ENCODE peak calls at places on chromosomes 12 and 14, in five cellular contexts. One of them, this sample, is unnamed.

GRCh38 chr14:90496379-90496778 is 99.5 kb downstream of the CALM1 start:
- DNase-seq in GM23338: no peak
- DNase-seq in MG63: no peak
- DNase-seq in A549: no peak
- DNase-seq in IMR-90: no peak
- DNase-seq in this sample: no peak

GRCh38 chr14:49999216-49999761 is 106.4 kb downstream of the ARF6 start:
- DNase-seq in GM23338: no peak
- DNase-seq in IMR-90: peak; percentile 88
- DNase-seq in MG63: peak; percentile 81
- DNase-seq in A549: peak; percentile 87
- DNase-seq in this sample: no peak

GRCh38 chr14:68952544-68953535 is 26.3 kb downstream of the ACTN1 start:
- DNase-seq in GM23338: no peak
- DNase-seq in IMR-90: peak; percentile 94
- DNase-seq in MG63: peak; percentile 49
- DNase-seq in A549: no peak
- DNase-seq in this sample: no peak

GRCh38 chr14:98181768-98182167 is 1090.2 kb downstream of the BCL11B start:
- DNase-seq in A549: no peak
- DNase-seq in MG63: no peak
- DNase-seq in IMR-90: no peak
- DNase-seq in GM23338: no peak
- DNase-seq in this sample: no peak

GRCh38 chr14:31435276-31435675 is 14.9 kb upstream of the HEATR5A start:
- DNase-seq in A549: no peak
- DNase-seq in MG63: no peak
- DNase-seq in GM23338: no peak
- DNase-seq in IMR-90: peak; percentile 54
- DNase-seq in this sample: no peak

GRCh38 chr12:78392918-78393317 is 471.7 kb upstream of the SYT1 start:
- DNase-seq in A549: no peak
- DNase-seq in MG63: no peak
- DNase-seq in IMR-90: peak; percentile 30
- DNase-seq in GM23338: no peak
- DNase-seq in this sample: peak; percentile 25

GRCh38 chr12:95182868-95183415 is 34.3 kb downstream of the FGD6 start:
- DNase-seq in GM23338: no peak
- DNase-seq in IMR-90: peak; percentile 73
- DNase-seq in MG63: peak; percentile 27
- DNase-seq in A549: no peak
- DNase-seq in this sample: no peak

GRCh38 chr12:52740591-52740990 is 36.6 kb downstream of the KRT76 start:
- DNase-seq in A549: no peak
- DNase-seq in GM23338: no peak
- DNase-seq in MG63: no peak
- DNase-seq in IMR-90: no peak
- DNase-seq in this sample: no peak

GRCh38 chr12:108349245-108349644 is 10.1 kb upstream of the CMKLR1 start:
- DNase-seq in GM23338: no peak
- DNase-seq in IMR-90: no peak
- DNase-seq in MG63: peak; percentile 24
- DNase-seq in A549: no peak
- DNase-seq in this sample: no peak

GRCh38 chr14:25431211-25432076 is 381.5 kb upstream of the STXBP6 start:
- DNase-seq in MG63: no peak
- DNase-seq in IMR-90: no peak
- DNase-seq in GM23338: peak; percentile 76
- DNase-seq in A549: no peak
- DNase-seq in this sample: no peak

GRCh38 chr14:60506985-60507829 is 1.7 kb upstream of the SIX6 start:
- DNase-seq in GM23338: peak; percentile 44
- DNase-seq in A549: no peak
- DNase-seq in IMR-90: no peak
- DNase-seq in MG63: no peak
- DNase-seq in this sample: no peak

GRCh38 chr12:30461011-30461670 is 234.5 kb downstream of the IPO8 start:
- DNase-seq in IMR-90: no peak
- DNase-seq in A549: no peak
- DNase-seq in MG63: no peak
- DNase-seq in GM23338: no peak
- DNase-seq in this sample: peak; percentile 15

GRCh38 chr12:80848858-80849257 is 88.9 kb downstream of the LIN7A start:
- DNase-seq in A549: no peak
- DNase-seq in GM23338: no peak
- DNase-seq in MG63: no peak
- DNase-seq in IMR-90: no peak
- DNase-seq in this sample: no peak

GRCh38 chr12:53220857-53221202 is 11.2 kb downstream of the RARG start:
- DNase-seq in GM23338: peak; percentile 95
- DNase-seq in IMR-90: peak; percentile 90
- DNase-seq in MG63: peak; percentile 97
- DNase-seq in A549: peak; percentile 98
- DNase-seq in this sample: peak; percentile 96

GRCh38 chr12:18250313-18250916 is 10.9 kb upstream of the PIK3C2G start:
- DNase-seq in GM23338: peak; percentile 93
- DNase-seq in IMR-90: peak; percentile 76
- DNase-seq in MG63: no peak
- DNase-seq in A549: peak; percentile 18
- DNase-seq in this sample: peak; percentile 63

GRCh38 chr14:101599234-101599885 is 38.1 kb downstream of the DIO3 start:
- DNase-seq in GM23338: no peak
- DNase-seq in IMR-90: no peak
- DNase-seq in A549: no peak
- DNase-seq in MG63: no peak
- DNase-seq in this sample: no peak

GRCh38 chr14:104030958-104031357 is 54.5 kb upstream of the ASPG start:
- DNase-seq in A549: no peak
- DNase-seq in GM23338: no peak
- DNase-seq in IMR-90: no peak
- DNase-seq in MG63: no peak
- DNase-seq in this sample: no peak

GRCh38 chr14:104865631-104866441 is 768 bp downstream of the CEP170B start:
- DNase-seq in A549: peak; percentile 41
- DNase-seq in IMR-90: peak; percentile 67
- DNase-seq in MG63: peak; percentile 80
- DNase-seq in GM23338: peak; percentile 86
- DNase-seq in this sample: peak; percentile 78

GRCh38 chr14:19878029-19878642 is 3.2 kb downstream of the OR4K2 start:
- DNase-seq in MG63: no peak
- DNase-seq in GM23338: peak; percentile 58
- DNase-seq in IMR-90: no peak
- DNase-seq in A549: no peak
- DNase-seq in this sample: no peak

GRCh38 chr14:71348817-71349216 is 441.6 kb downstream of the PCNX1 start:
- DNase-seq in GM23338: no peak
- DNase-seq in A549: no peak
- DNase-seq in MG63: no peak
- DNase-seq in IMR-90: no peak
- DNase-seq in this sample: no peak

GRCh38 chr14:90605430-90605829 is 208.6 kb downstream of the CALM1 start:
- DNase-seq in IMR-90: no peak
- DNase-seq in GM23338: peak; percentile 65
- DNase-seq in A549: no peak
- DNase-seq in MG63: no peak
- DNase-seq in this sample: no peak

GRCh38 chr12:77402726-77403125 is 337.4 kb upstream of the E2F7 start:
- DNase-seq in IMR-90: peak; percentile 3
- DNase-seq in GM23338: no peak
- DNase-seq in A549: no peak
- DNase-seq in MG63: no peak
- DNase-seq in this sample: no peak

GRCh38 chr12:92444763-92445162 is 258.0 kb upstream of the PLEKHG7 start:
- DNase-seq in A549: no peak
- DNase-seq in IMR-90: no peak
- DNase-seq in MG63: no peak
- DNase-seq in GM23338: no peak
- DNase-seq in this sample: no peak

GRCh38 chr12:92440072-92440471 is 262.7 kb upstream of the PLEKHG7 start:
- DNase-seq in MG63: no peak
- DNase-seq in A549: no peak
- DNase-seq in IMR-90: no peak
- DNase-seq in GM23338: no peak
- DNase-seq in this sample: no peak

GRCh38 chr12:92442782-92443181 is 260.0 kb upstream of the PLEKHG7 start:
- DNase-seq in GM23338: no peak
- DNase-seq in MG63: no peak
- DNase-seq in A549: no peak
- DNase-seq in IMR-90: no peak
- DNase-seq in this sample: no peak

GRCh38 chr12:92446082-92446460 is 256.7 kb upstream of the PLEKHG7 start:
- DNase-seq in GM23338: no peak
- DNase-seq in MG63: no peak
- DNase-seq in A549: no peak
- DNase-seq in IMR-90: no peak
- DNase-seq in this sample: no peak

GRCh38 chr12:92445253-92446081 is 257.3 kb upstream of the PLEKHG7 start:
- DNase-seq in A549: no peak
- DNase-seq in GM23338: no peak
- DNase-seq in MG63: no peak
- DNase-seq in IMR-90: no peak
- DNase-seq in this sample: no peak
- H3K4me3 ChIP-seq in A549: no peak overlapping the region
- H3K4me3 ChIP-seq in GM23338: no peak overlapping the region
- H3K4me3 ChIP-seq in MG63: no peak overlapping the region
- H3K4me3 ChIP-seq in IMR-90: no peak overlapping the region
- H3K4me3 ChIP-seq in this sample: no peak overlapping the region

DNA sequence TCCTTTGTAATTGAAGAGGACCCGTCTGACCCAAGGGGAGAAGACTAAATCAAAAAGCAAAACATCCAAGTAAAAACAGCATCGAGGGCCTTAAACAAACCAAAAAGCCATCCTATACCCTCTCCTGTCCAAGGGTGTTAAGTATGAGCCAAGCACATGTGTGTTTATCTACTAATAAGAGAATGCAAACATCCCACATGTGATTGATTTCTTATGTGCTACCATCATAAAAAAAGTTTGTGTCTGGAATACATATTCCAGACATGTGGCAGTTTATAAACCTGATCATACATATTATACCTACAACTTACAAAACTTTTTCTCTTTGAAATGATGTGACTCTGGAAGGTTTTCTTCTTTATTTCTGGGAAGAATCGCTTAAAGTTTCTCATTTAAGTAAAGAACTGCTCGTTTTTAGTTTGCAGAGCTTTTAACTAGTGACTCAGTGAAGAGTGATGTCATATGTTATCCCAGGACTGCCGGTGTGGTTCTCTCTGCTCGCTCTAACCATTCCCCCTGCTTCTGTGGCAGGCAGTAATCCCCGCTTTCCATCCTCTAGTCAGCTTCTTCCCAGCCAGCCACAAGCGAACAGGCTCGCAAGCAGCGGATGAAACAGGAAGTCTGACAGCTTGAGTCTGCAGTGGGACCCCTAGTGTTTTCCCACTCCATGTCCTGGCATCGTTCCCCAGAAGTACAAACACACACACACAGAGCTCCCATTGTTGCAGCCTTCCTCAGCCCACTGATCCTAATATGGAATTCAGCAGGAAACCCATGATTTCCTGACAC is 431 bp upstream of the RHOJ start:
- DNase-seq in GM23338: peak; percentile 57
- DNase-seq in A549: no peak
- DNase-seq in IMR-90: peak; percentile 99
- DNase-seq in MG63: peak; percentile 70
- DNase-seq in this sample: no peak
- H3K4me3 ChIP-seq in GM23338: peak overlapping the region; percentile 13
- H3K4me3 ChIP-seq in A549: peak overlapping the region; percentile 14
- H3K4me3 ChIP-seq in IMR-90: peak overlapping the region; percentile 52
- H3K4me3 ChIP-seq in MG63: peak overlapping the region; percentile 18
- H3K4me3 ChIP-seq in this sample: no peak overlapping the region

GRCh38 chr12:103676863-103677262 is 89.8 kb downstream of the STAB2 start:
- DNase-seq in GM23338: peak; percentile 10
- DNase-seq in A549: no peak
- DNase-seq in IMR-90: no peak
- DNase-seq in MG63: no peak
- DNase-seq in this sample: no peak

GRCh38 chr12:103677341-103677740 is 90.3 kb downstream of the STAB2 start:
- DNase-seq in A549: no peak
- DNase-seq in MG63: no peak
- DNase-seq in GM23338: peak; percentile 37
- DNase-seq in IMR-90: no peak
- DNase-seq in this sample: no peak

GRCh38 chr12:103679771-103680170 is 92.7 kb downstream of the STAB2 start:
- DNase-seq in GM23338: no peak
- DNase-seq in MG63: no peak
- DNase-seq in A549: no peak
- DNase-seq in IMR-90: no peak
- DNase-seq in this sample: no peak

GRCh38 chr12:103677905-103678304 is 90.8 kb downstream of the STAB2 start:
- DNase-seq in IMR-90: no peak
- DNase-seq in GM23338: no peak
- DNase-seq in MG63: no peak
- DNase-seq in A549: no peak
- DNase-seq in this sample: no peak

GRCh38 chr12:103680591-103681065 is 93.6 kb downstream of the STAB2 start:
- DNase-seq in A549: no peak
- DNase-seq in IMR-90: peak; percentile 4
- DNase-seq in MG63: no peak
- DNase-seq in GM23338: no peak
- DNase-seq in this sample: no peak
- H3K4me3 ChIP-seq in A549: no peak overlapping the region
- H3K4me3 ChIP-seq in IMR-90: no peak overlapping the region
- H3K4me3 ChIP-seq in MG63: no peak overlapping the region
- H3K4me3 ChIP-seq in GM23338: no peak overlapping the region
- H3K4me3 ChIP-seq in this sample: no peak overlapping the region

GRCh38 chr12:98057701-98058100 is 457.7 kb upstream of the TMPO start:
- DNase-seq in GM23338: no peak
- DNase-seq in A549: no peak
- DNase-seq in IMR-90: no peak
- DNase-seq in MG63: no peak
- DNase-seq in this sample: no peak
- H3K4me3 ChIP-seq in GM23338: no peak overlapping the region
- H3K4me3 ChIP-seq in A549: no peak overlapping the region
- H3K4me3 ChIP-seq in IMR-90: no peak overlapping the region
- H3K4me3 ChIP-seq in MG63: no peak overlapping the region
- H3K4me3 ChIP-seq in this sample: no peak overlapping the region